ENCODE peak calls at places on chromosomes 5 and 9, in four cellular contexts. P is GM12891, E is D721Med, C is nephron progenitor cell. O is an unnamed sample.

GRCh38 chr9:112864982-112865381 is 25.7 kb downstream of the SLC46A2 start:
- DNase-seq in P (no peak), E (no peak), C (no peak), O (no peak)

GRCh38 chr5:31911291-31912265 is 262.5 kb downstream of the GOLPH3 start:
- DNase-seq in P (no peak), E (no peak), C (no peak), O (no peak)

GRCh38 chr9:101705135-101705661 is 33.2 kb downstream of the GRIN3A start:
- DNase-seq in P (no peak), E (no peak), C (peak; percentile 46), O (no peak)

GRCh38 chr9:19754921-19755320 is 33.9 kb downstream of the SLC24A2 start:
- DNase-seq in P (no peak), E (peak; percentile 34), C (no peak), O (no peak)

GRCh38 chr5:98750693-98751092 is 22.8 kb upstream of the RGMB start:
- DNase-seq in P (no peak), E (no peak), C (no peak), O (no peak)

GRCh38 chr5:82806513-82806912 is 270.7 kb downstream of the TMEM167A start:
- DNase-seq in P (no peak), E (no peak), C (no peak), O (no peak)

GRCh38 chr5:173988554-173989431 is at the start of gene C5orf47:
- DNase-seq in P (no peak), E (no peak), C (no peak), O (no peak)

GRCh38 chr5:132056610-132057497 is 3.6 kb upstream of the IL3 start:
- DNase-seq in P (peak; percentile 6), E (no peak), C (no peak), O (no peak)

GRCh38 chr5:14588758-14589543 is 7.4 kb downstream of the OTULINL start:
- DNase-seq in P (no peak), E (no peak), C (no peak), O (no peak)